ENCODE peak calls at places on chromosomes 1 and 21, in eight cellular contexts. One of them, this sample, is unnamed.

GRCh38 chr1:35717911-35718476 is 690 bp downstream of the C1orf216 start:
- DNase-seq in putamen: peak
- DNase-seq in RWPE1: peak
- DNase-seq in astrocyte: peak
- DNase-seq in NB4: peak
- DNase-seq in ovary: peak
- DNase-seq in endothelial cell: peak
- DNase-seq in MCF 10A: peak
- DNase-seq in this sample: no peak

GRCh38 chr1:112237983-112238515 is 158.0 kb upstream of the CTTNBP2NL start:
- DNase-seq in RWPE1: no peak
- DNase-seq in NB4: no peak
- DNase-seq in astrocyte: no peak
- DNase-seq in MCF 10A: no peak
- DNase-seq in endothelial cell: no peak
- DNase-seq in putamen: no peak
- DNase-seq in ovary: no peak
- DNase-seq in this sample: no peak

GRCh38 chr1:13761883-13762282 is 61.9 kb downstream of the PRDM2 start:
- DNase-seq in MCF 10A: no peak
- DNase-seq in ovary: no peak
- DNase-seq in NB4: no peak
- DNase-seq in astrocyte: no peak
- DNase-seq in putamen: no peak
- DNase-seq in endothelial cell: no peak
- DNase-seq in RWPE1: no peak
- DNase-seq in this sample: no peak

GRCh38 chr1:173562813-173563212 is 40.1 kb downstream of the SLC9C2 start:
- DNase-seq in NB4: peak
- DNase-seq in putamen: no peak
- DNase-seq in RWPE1: no peak
- DNase-seq in ovary: no peak
- DNase-seq in astrocyte: no peak
- DNase-seq in endothelial cell: no peak
- DNase-seq in MCF 10A: no peak
- DNase-seq in this sample: no peak

GRCh38 chr21:41667136-41667535 is 99.7 kb downstream of the RIPK4 start:
- DNase-seq in MCF 10A: no peak
- DNase-seq in RWPE1: no peak
- DNase-seq in endothelial cell: no peak
- DNase-seq in putamen: no peak
- DNase-seq in NB4: no peak
- DNase-seq in ovary: no peak
- DNase-seq in astrocyte: no peak
- DNase-seq in this sample: no peak

GRCh38 chr1:156284762-156285161 is 637 bp downstream of the TMEM79 start:
- DNase-seq in NB4: peak
- DNase-seq in ovary: no peak
- DNase-seq in RWPE1: no peak
- DNase-seq in endothelial cell: no peak
- DNase-seq in astrocyte: no peak
- DNase-seq in putamen: no peak
- DNase-seq in MCF 10A: peak
- DNase-seq in this sample: no peak

GRCh38 chr21:42310411-42311001 is 4.7 kb downstream of the TFF3 start:
- DNase-seq in endothelial cell: no peak
- DNase-seq in astrocyte: no peak
- DNase-seq in MCF 10A: no peak
- DNase-seq in NB4: no peak
- DNase-seq in ovary: no peak
- DNase-seq in putamen: no peak
- DNase-seq in RWPE1: no peak
- DNase-seq in this sample: no peak

GRCh38 chr1:244881552-244882280 is 17.4 kb upstream of the HNRNPU start:
- DNase-seq in RWPE1: no peak
- DNase-seq in ovary: no peak
- DNase-seq in putamen: no peak
- DNase-seq in NB4: no peak
- DNase-seq in endothelial cell: no peak
- DNase-seq in astrocyte: no peak
- DNase-seq in MCF 10A: no peak
- DNase-seq in this sample: no peak

GRCh38 chr1:64915381-64916274 is 50.7 kb downstream of the JAK1 start:
- DNase-seq in ovary: no peak
- DNase-seq in astrocyte: peak
- DNase-seq in MCF 10A: peak
- DNase-seq in putamen: no peak
- DNase-seq in RWPE1: peak
- DNase-seq in endothelial cell: no peak
- DNase-seq in NB4: no peak
- DNase-seq in this sample: no peak

GRCh38 chr1:229253170-229253974 is 17.5 kb upstream of the RAB4A start:
- DNase-seq in MCF 10A: peak
- DNase-seq in ovary: no peak
- DNase-seq in putamen: no peak
- DNase-seq in endothelial cell: no peak
- DNase-seq in astrocyte: peak
- DNase-seq in NB4: peak
- DNase-seq in RWPE1: peak
- DNase-seq in this sample: no peak

GRCh38 chr1:208141793-208142192 is 102.4 kb downstream of the PLXNA2 start:
- DNase-seq in NB4: no peak
- DNase-seq in putamen: no peak
- DNase-seq in MCF 10A: no peak
- DNase-seq in astrocyte: no peak
- DNase-seq in ovary: peak
- DNase-seq in RWPE1: no peak
- DNase-seq in endothelial cell: no peak
- DNase-seq in this sample: no peak

GRCh38 chr1:5455056-5455455 is 537.2 kb downstream of the NPHP4 start:
- DNase-seq in putamen: no peak
- DNase-seq in MCF 10A: no peak
- DNase-seq in astrocyte: no peak
- DNase-seq in RWPE1: no peak
- DNase-seq in NB4: no peak
- DNase-seq in endothelial cell: no peak
- DNase-seq in ovary: no peak
- DNase-seq in this sample: no peak

GRCh38 chr1:183417691-183418491 is at the start of gene NMNAT2:
- DNase-seq in astrocyte: no peak
- DNase-seq in ovary: no peak
- DNase-seq in NB4: no peak
- DNase-seq in MCF 10A: peak
- DNase-seq in RWPE1: peak
- DNase-seq in putamen: peak
- DNase-seq in endothelial cell: peak
- DNase-seq in this sample: peak

GRCh38 chr1:226702318-226702956 is 36.6 kb downstream of the ITPKB start:
- DNase-seq in ovary: no peak
- DNase-seq in endothelial cell: no peak
- DNase-seq in NB4: no peak
- DNase-seq in putamen: no peak
- DNase-seq in RWPE1: no peak
- DNase-seq in astrocyte: peak
- DNase-seq in MCF 10A: peak
- DNase-seq in this sample: no peak

GRCh38 chr1:11842154-11843041 is 5.2 kb downstream of the NPPA start:
- DNase-seq in endothelial cell: no peak
- DNase-seq in ovary: peak
- DNase-seq in NB4: peak
- DNase-seq in RWPE1: no peak
- DNase-seq in MCF 10A: no peak
- DNase-seq in putamen: no peak
- DNase-seq in astrocyte: no peak
- DNase-seq in this sample: no peak

GRCh38 chr1:2952371-2952770 is 68.9 kb upstream of the ACTRT2 start:
- DNase-seq in RWPE1: no peak
- DNase-seq in MCF 10A: no peak
- DNase-seq in NB4: no peak
- DNase-seq in astrocyte: no peak
- DNase-seq in putamen: no peak
- DNase-seq in ovary: no peak
- DNase-seq in endothelial cell: no peak
- DNase-seq in this sample: no peak

GRCh38 chr1:226135059-226135651 is 51.4 kb downstream of the ACBD3 start:
- DNase-seq in astrocyte: peak
- DNase-seq in RWPE1: no peak
- DNase-seq in endothelial cell: no peak
- DNase-seq in ovary: no peak
- DNase-seq in putamen: no peak
- DNase-seq in NB4: no peak
- DNase-seq in MCF 10A: no peak
- DNase-seq in this sample: no peak

GRCh38 chr1:191888996-191889622 is 269.2 kb upstream of the RGS18 start:
- DNase-seq in ovary: peak
- DNase-seq in NB4: peak
- DNase-seq in MCF 10A: peak
- DNase-seq in RWPE1: no peak
- DNase-seq in endothelial cell: no peak
- DNase-seq in astrocyte: no peak
- DNase-seq in putamen: no peak
- DNase-seq in this sample: no peak